ENCODE peak calls at places on chromosomes 4 and X, in four cellular contexts. H is germinal center, B is nucleus accumbens, M is T-cell. J is an unnamed sample.
A peak's percentile ranks its signal among the peaks of the same experiment; 100 is the strongest.

GRCh38 chrX:9327747-9328145 is 137.1 kb upstream of the TBL1X start:
- DNase-seq in H (no peak), B (no peak), M (no peak), J (no peak)

GRCh38 chr4:184330008-184330400 is 112.3 kb upstream of the ENPP6 start:
- DNase-seq in M (no peak), B (no peak), H (no peak), J (no peak)

GRCh38 chrX:67613366-67613765 is 69.5 kb downstream of the AR start:
- DNase-seq in M (no peak), H (no peak), B (no peak), J (no peak)

GRCh38 chr4:40546506-40546905 is 83.2 kb downstream of the RBM47 start:
- DNase-seq in B (no peak), H (no peak), M (no peak), J (no peak)

GRCh38 chrX:152412105-152412504 is 39.0 kb downstream of the GABRA3 start:
- DNase-seq in M (no peak), H (no peak), B (no peak), J (no peak)

GRCh38 chr4:61312526-61312925 is 112.4 kb downstream of the ADGRL3 start:
- DNase-seq in B (no peak), M (no peak), H (no peak), J (no peak)

GRCh38 chr4:149344436-149344835 is 471.2 kb downstream of the IQCM start:
- DNase-seq in M (no peak), H (no peak), B (no peak), J (no peak)

GRCh38 chrX:39445336-39445735 is 644.1 kb downstream of the MID1IP1 start:
- DNase-seq in B (no peak), M (peak; percentile 37), H (no peak), J (peak; percentile 38)

GRCh38 chr4:56870927-56871326 is 36.8 kb upstream of the REST start:
- DNase-seq in B (no peak), H (no peak), M (no peak), J (no peak)

GRCh38 chr4:82434949-82435348 is 4.6 kb downstream of the ENOPH1 start:
- DNase-seq in M (no peak), B (no peak), H (no peak), J (no peak)

GRCh38 chr4:139440971-139441370 is 12.9 kb upstream of the RAB33B start:
- DNase-seq in M (no peak), B (no peak), H (no peak), J (no peak)

GRCh38 chrX:38282044-38282443 is 45.3 kb downstream of the RPGR start:
- DNase-seq in H (no peak), M (no peak), B (no peak), J (no peak)

GRCh38 chr4:13990596-13991589 is 363.4 kb upstream of the BOD1L1 start:
- DNase-seq in M (no peak), H (no peak), B (no peak), J (no peak)

GRCh38 chr4:84578540-84579409 is 4.2 kb upstream of the CDS1 start:
- DNase-seq in M (no peak), H (no peak), B (no peak), J (peak; percentile 55)

GRCh38 chr4:101171747-101172146 is 175.6 kb downstream of the PPP3CA start:
- DNase-seq in M (no peak), B (no peak), H (no peak), J (no peak)

GRCh38 chrX:115952417-115953092 is 218.0 kb upstream of the AGTR2 start:
- DNase-seq in H (no peak), B (no peak), M (no peak), J (no peak)

GRCh38 chrX:14963447-14964236 is 90.4 kb downstream of the MOSPD2 start:
- DNase-seq in H (no peak), B (no peak), M (no peak), J (no peak)

GRCh38 chr4:10696253-10696652 is 11.7 kb upstream of the CLNK start:
- DNase-seq in H (no peak), M (no peak), B (no peak), J (no peak)

GRCh38 chr4:41976775-41977516 is 4.6 kb upstream of the DCAF4L1 start:
- DNase-seq in H (no peak), M (no peak), B (no peak), J (no peak)

GRCh38 chrX:24646745-24647182 is 383 bp downstream of the PCYT1B start:
- DNase-seq in B (no peak), H (no peak), M (no peak), J (no peak)

GRCh38 chrX:41176263-41176662 is 91.0 kb downstream of the USP9X start:
- DNase-seq in H (no peak), B (no peak), M (no peak), J (no peak)

GRCh38 chr4:44629280-44629866 is 22.1 kb downstream of the YIPF7 start:
- DNase-seq in B (no peak), H (peak; percentile 44), M (peak; percentile 23), J (peak; percentile 47)

GRCh38 chr4:167234388-167234881 is at the start of gene SPOCK3:
- DNase-seq in H (no peak), B (peak; percentile 43), M (no peak), J (peak; percentile 4)

GRCh38 chrX:51421972-51422371 is 74.4 kb downstream of the NUDT11 start:
- DNase-seq in H (no peak), M (no peak), B (no peak), J (no peak)

GRCh38 chr4:139524062-139524631 is 31.9 kb downstream of the SETD7 start:
- DNase-seq in M (no peak), H (no peak), B (no peak), J (no peak)

GRCh38 chrX:53445977-53446376 is 11.8 kb upstream of the HSD17B10 start:
- DNase-seq in M (peak; percentile 37), B (no peak), H (no peak), J (peak; percentile 58)

GRCh38 chrX:20140410-20140809 is 1.2 kb downstream of the EIF1AX start:
- DNase-seq in B (no peak), H (no peak), M (no peak), J (peak; percentile 9)

GRCh38 chrX:107628662-107629532 is 587 bp downstream of the PRPS1 start:
- DNase-seq in M (peak; percentile 45), H (peak; percentile 52), B (peak; percentile 15), J (peak; percentile 52)

GRCh38 chr4:94412019-94413017 is 39.4 kb upstream of the PDLIM5 start:
- DNase-seq in B (no peak), M (no peak), H (no peak), J (peak; percentile 7)

GRCh38 chr4:8330821-8331566 is 61.4 kb downstream of the HTRA3 start:
- DNase-seq in B (no peak), H (no peak), M (no peak), J (no peak)

GRCh38 chr4:150033109-150033508 is 45.1 kb upstream of the DCLK2 start:
- DNase-seq in B (no peak), H (no peak), M (no peak), J (no peak)

GRCh38 chr4:184283659-184284335 is 66.1 kb upstream of the ENPP6 start:
- DNase-seq in M (no peak), H (no peak), B (no peak), J (peak; percentile 55)

GRCh38 chr4:8441499-8442091 is 1.0 kb downstream of the TRMT44 start:
- DNase-seq in B (no peak), M (no peak), H (no peak), J (no peak)

GRCh38 chrX:6446588-6446987 is 88.3 kb downstream of the VCX3A start:
- DNase-seq in H (no peak), B (no peak), M (no peak), J (no peak)